ENCODE peak calls at places on chromosomes 3 and 15, in seven cellular contexts. E is naive thymus-derived CD8-positive, alpha-beta T cell; Z is NCI-H1694; X is right cardiac atrium; U is CD4-positive, alpha-beta memory T cell; O is activated CD4-positive, alpha-beta T cell treated with anti-CD3 and anti-CD28 coated beads for 4 hours; P is substantia nigra. J is an unnamed sample.

GRCh38 chr15:38685686-38686339 is 121.2 kb upstream of the RASGRP1 start:
- DNase-seq in E (peak), X (no peak), O (no peak), Z (no peak), U (peak), P (no peak), J (no peak)

GRCh38 chr3:105647047-105647446 is 221.8 kb downstream of the CBLB start:
- DNase-seq in E (no peak), X (peak), P (no peak), U (no peak), Z (no peak), O (no peak), J (no peak)

GRCh38 chr3:132840201-132840700 is 118.0 kb upstream of the NPHP3 start:
- DNase-seq in X (no peak), Z (no peak), O (no peak), P (no peak), E (no peak), U (no peak), J (no peak)

GRCh38 chr3:8888296-8888915 is 74.9 kb downstream of the RAD18 start:
- DNase-seq in X (no peak), E (no peak), P (no peak), O (no peak), U (no peak), Z (no peak), J (no peak)

GRCh38 chr3:99504258-99504657 is 134.1 kb upstream of the COL8A1 start:
- DNase-seq in X (no peak), Z (no peak), O (no peak), P (no peak), E (no peak), U (no peak), J (no peak)

GRCh38 chr3:105431171-105431570 is 64.5 kb downstream of the ALCAM start:
- DNase-seq in O (no peak), U (no peak), E (no peak), Z (no peak), X (no peak), P (no peak), J (no peak)

GRCh38 chr15:74620636-74621545 is 5.3 kb downstream of the CLK3 start:
- DNase-seq in E (peak), X (peak), U (peak), P (peak), Z (peak), O (peak), J (peak)

GRCh38 chr3:197511130-197511529 is 44.6 kb downstream of the BDH1 start:
- DNase-seq in U (no peak), O (no peak), E (no peak), P (no peak), X (no peak), Z (no peak), J (no peak)

GRCh38 chr3:18098960-18099587 is 326.1 kb downstream of the SATB1 start:
- DNase-seq in U (no peak), E (no peak), P (no peak), O (peak), Z (no peak), X (no peak), J (no peak)

GRCh38 chr3:78666458-78666800 is 1101.4 kb downstream of the ROBO1 start:
- DNase-seq in E (no peak), Z (no peak), U (no peak), X (no peak), P (no peak), O (no peak), J (no peak)

GRCh38 chr3:120753831-120754230 is 11.3 kb downstream of the GTF2E1 start:
- DNase-seq in X (no peak), U (no peak), Z (no peak), P (no peak), E (no peak), O (no peak), J (no peak)

GRCh38 chr3:133472889-133473288 is 73.0 kb downstream of the BFSP2 start:
- DNase-seq in X (no peak), U (no peak), P (no peak), O (no peak), Z (no peak), E (no peak), J (no peak)

GRCh38 chr15:62845239-62846126 is 197.1 kb upstream of the TPM1 start:
- DNase-seq in U (no peak), E (no peak), O (no peak), P (no peak), X (no peak), Z (no peak), J (no peak)

GRCh38 chr15:45435124-45435903 is 57.0 kb upstream of the GATM start:
- DNase-seq in U (no peak), O (no peak), Z (no peak), E (no peak), P (no peak), X (no peak), J (no peak)

GRCh38 chr3:177483182-177483967 is 286.1 kb upstream of the TBL1XR1 start:
- DNase-seq in O (no peak), E (no peak), P (no peak), U (no peak), X (no peak), Z (no peak), J (no peak)

GRCh38 chr3:24042879-24043567 is 97.9 kb downstream of the NR1D2 start:
- DNase-seq in P (no peak), E (no peak), O (no peak), Z (no peak), U (no peak), X (no peak), J (no peak)

J was measured in naive B cell.